ENCODE peak calls at places on chromosomes 5 and 9, in ten cellular contexts. V, J, T, O, P, K, E, M, Q and R are unnamed samples.

GRCh38 chr5:57896596-57896995 is 414.0 kb upstream of the ACTBL2 start:
- DNase-seq in Q (no peak), V (no peak), T (no peak), E (peak; percentile 58), K (no peak), O (no peak), M (no peak), P (no peak), J (no peak), R (no peak)

GRCh38 chr9:36560813-36561212 is 11.9 kb upstream of the MELK start:
- DNase-seq in T (no peak), J (no peak), O (no peak), K (no peak), P (no peak), E (peak; percentile 40), M (no peak), Q (no peak), V (no peak), R (no peak)

GRCh38 chr9:71819115-71819739 is 50.9 kb upstream of the CEMIP2 start:
- DNase-seq in V (peak; percentile 34), K (peak; percentile 35), P (no peak), M (no peak), Q (peak; percentile 13), E (peak; percentile 39), T (no peak), O (peak; percentile 21), J (peak; percentile 32), R (no peak)

GRCh38 chr5:15483348-15484090 is 16.5 kb upstream of the FBXL7 start:
- DNase-seq in M (no peak), K (peak; percentile 9), E (peak; percentile 19), J (no peak), V (no peak), T (no peak), Q (no peak), P (no peak), O (no peak), R (no peak)

GRCh38 chr5:425714-426113 is 17.3 kb upstream of the EXOC3 start:
- DNase-seq in J (no peak), M (no peak), T (no peak), P (no peak), V (no peak), O (no peak), E (no peak), K (peak; percentile 20), Q (no peak), R (no peak)

GRCh38 chr5:39713224-39713911 is 288.6 kb upstream of the DAB2 start:
- DNase-seq in P (no peak), O (no peak), J (no peak), Q (no peak), M (no peak), T (no peak), V (no peak), E (peak; percentile 2), K (no peak), R (no peak)

GRCh38 chr9:77512876-77513275 is 135.2 kb downstream of the GNA14 start:
- DNase-seq in O (no peak), K (peak; percentile 48), J (no peak), M (no peak), T (no peak), Q (no peak), P (no peak), V (peak; percentile 27), E (no peak), R (no peak)

GRCh38 chr9:104586496-104587180 is 12.6 kb downstream of the OR13C5 start:
- DNase-seq in M (no peak), J (no peak), P (no peak), E (no peak), Q (no peak), K (no peak), T (no peak), O (no peak), V (no peak), R (no peak)

GRCh38 chr5:154945695-154946301 is 4.9 kb downstream of the MRPL22 start:
- DNase-seq in J (no peak), K (peak; percentile 63), V (no peak), O (peak; percentile 28), Q (no peak), E (peak; percentile 28), M (no peak), T (no peak), P (no peak), R (no peak)

GRCh38 chr5:150653145-150653761 is 7.8 kb upstream of the MYOZ3 start:
- DNase-seq in O (no peak), Q (no peak), P (no peak), E (peak; percentile 72), K (no peak), M (no peak), V (no peak), J (no peak), T (no peak), R (peak; percentile 56)

GRCh38 chr5:137613554-137614265 is 114.6 kb upstream of the SPOCK1 start:
- DNase-seq in V (no peak), O (no peak), E (peak; percentile 23), K (no peak), M (no peak), Q (no peak), T (no peak), J (no peak), P (no peak), R (no peak)

GRCh38 chr5:17330386-17330785 is 113.0 kb downstream of the BASP1 start:
- DNase-seq in Q (no peak), M (no peak), T (no peak), E (no peak), P (no peak), J (no peak), K (no peak), O (no peak), V (no peak), R (no peak)

GRCh38 chr9:130122465-130122864 is 49.7 kb upstream of the NCS1 start:
- DNase-seq in O (no peak), M (no peak), E (no peak), Q (no peak), K (no peak), P (no peak), J (no peak), V (no peak), T (no peak), R (no peak)

DNA sequence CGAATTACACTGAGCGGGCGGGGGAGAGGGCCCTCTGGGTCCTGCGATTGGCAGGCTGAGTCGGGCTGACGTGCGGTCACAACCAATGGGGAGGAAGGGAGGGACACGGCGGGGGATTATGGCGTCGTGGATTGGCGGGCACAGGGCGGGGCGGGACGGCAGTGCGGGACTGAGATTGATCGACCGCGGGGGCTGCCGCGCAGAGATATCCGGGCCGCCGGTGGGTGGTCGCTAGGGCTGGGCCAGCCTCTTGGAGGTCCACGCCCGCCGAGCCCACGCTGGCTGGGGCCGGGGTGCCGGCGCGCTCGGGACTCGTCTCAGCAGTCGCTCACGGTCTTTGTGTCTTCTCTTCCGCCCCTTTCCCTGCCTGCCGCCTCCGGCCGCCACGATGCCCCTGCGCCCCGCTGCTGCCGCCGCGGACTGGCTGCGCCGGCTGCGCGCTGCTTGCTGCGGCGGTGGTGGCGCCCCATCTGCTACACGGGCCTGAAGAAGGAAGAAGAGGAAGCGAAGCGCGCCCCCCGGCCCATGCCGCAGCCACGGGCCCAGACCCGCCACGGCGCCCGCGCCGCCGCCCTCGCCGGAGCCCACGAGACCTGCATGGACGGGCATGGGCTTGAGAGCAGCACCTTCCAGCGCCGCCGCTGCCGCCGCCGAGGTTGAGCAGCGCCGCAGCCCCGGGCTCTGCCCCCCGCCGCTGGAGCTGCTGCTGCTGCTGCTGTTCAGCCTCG is at the start of gene RGMB:
- DNase-seq in E (peak; percentile 99), Q (no peak), P (peak; percentile 98), M (peak; percentile 99), V (peak; percentile 98), T (peak; percentile 97), K (peak; percentile 99), J (peak; percentile 98), O (peak; percentile 98), R (peak; percentile 88)
- TF ChIP-seq POLR2A in E (peak; percentile 48), Q (no peak), P (peak; percentile 74), M (peak; percentile 61), V (peak; percentile 48), T (peak; percentile 87), K (peak; percentile 92), J (peak; percentile 84), O (peak; percentile 59), R (peak; percentile 69)

GRCh38 chr5:77881528-77881927 is 105.4 kb upstream of the TBCA start:
- DNase-seq in K (peak; percentile 48), P (no peak), O (no peak), Q (peak; percentile 22), T (no peak), V (no peak), M (no peak), E (peak; percentile 18), J (no peak), R (no peak)
- TF ChIP-seq POLR2A in K (no peak), P (no peak), O (no peak), Q (no peak), T (no peak), V (no peak), M (no peak), E (no peak), J (no peak), R (no peak)

GRCh38 chr5:160166973-160167622 is 47.8 kb upstream of the PWWP2A start:
- DNase-seq in T (no peak), J (no peak), O (no peak), P (no peak), K (no peak), E (no peak), M (no peak), V (no peak), Q (peak; percentile 1), R (no peak)

GRCh38 chr5:160166069-160166972 is 47.1 kb upstream of the PWWP2A start:
- DNase-seq in J (no peak), K (no peak), M (no peak), T (no peak), O (no peak), P (no peak), V (no peak), Q (no peak), E (no peak), R (no peak)

GRCh38 chr5:160162910-160163309 is 43.7 kb upstream of the PWWP2A start:
- DNase-seq in M (no peak), K (no peak), V (no peak), T (no peak), P (no peak), O (no peak), E (no peak), Q (no peak), J (no peak), R (no peak)

GRCh38 chr5:160167623-160168165 is 48.4 kb upstream of the PWWP2A start:
- DNase-seq in P (no peak), Q (peak; percentile 4), V (no peak), K (no peak), O (no peak), E (no peak), M (no peak), J (no peak), T (no peak), R (no peak)

GRCh38 chr5:160165137-160166068 is 46.2 kb upstream of the PWWP2A start:
- DNase-seq in K (peak; percentile 86), Q (peak; percentile 10), M (peak; percentile 88), O (peak; percentile 96), T (peak; percentile 91), E (peak; percentile 98), P (peak; percentile 96), J (peak; percentile 77), V (peak; percentile 79), R (peak; percentile 75)
- TF ChIP-seq POLR2A in K (peak; percentile 73), Q (no peak), M (no peak), O (peak; percentile 42), T (no peak), E (peak; percentile 82), P (no peak), J (no peak), V (no peak), R (peak; percentile 37)

DNA sequence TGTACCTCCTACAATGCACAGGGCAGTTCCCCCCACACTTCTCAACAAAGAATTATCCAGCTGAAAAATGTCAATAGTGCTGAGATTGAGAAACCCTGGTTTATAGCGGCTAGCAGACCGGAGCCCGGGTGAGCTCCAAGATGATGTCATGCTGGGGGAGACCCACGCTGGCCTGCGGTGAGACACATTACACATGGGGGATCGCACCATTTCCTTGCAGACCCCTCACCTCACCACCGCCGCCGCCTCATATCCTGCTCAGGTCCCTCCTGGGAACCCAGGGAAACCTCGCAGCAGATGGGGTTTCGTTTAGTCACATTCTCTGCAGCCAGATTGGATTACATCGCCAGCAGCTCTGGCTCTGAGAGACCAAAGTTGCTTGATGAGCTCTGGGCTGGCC is 14.7 kb upstream of the TNC start:
- DNase-seq in T (no peak), M (no peak), E (peak; percentile 89), K (no peak), V (no peak), J (no peak), P (no peak), Q (no peak), O (no peak), R (no peak)
- TF ChIP-seq POLR2A in T (no peak), M (no peak), E (no peak), K (no peak), V (no peak), J (no peak), P (no peak), Q (no peak), O (no peak), R (no peak)